ENCODE peak calls at places on chromosomes 1 and 21, in four cellular contexts. D is ovary, I is GM23338, E is hepatocyte. A is an unnamed sample.
A peak's percentile ranks its signal among the peaks of the same experiment; 100 is the strongest.

GRCh38 chr21:35530726-35531125 is 481.6 kb upstream of the RUNX1 start:
- DNase-seq in I (no peak), E (no peak), D (no peak), A (no peak)

GRCh38 chr21:46171996-46172862 is 12.0 kb downstream of the SPATC1L start:
- DNase-seq in E (no peak), I (no peak), D (no peak), A (no peak)

GRCh38 chr1:65820983-65821382 is 28.3 kb downstream of the PDE4B start:
- DNase-seq in E (no peak), I (no peak), D (no peak), A (no peak)

GRCh38 chr21:25186278-25186677 is 421.0 kb downstream of the MRPL39 start:
- DNase-seq in I (no peak), E (no peak), D (no peak), A (no peak)

GRCh38 chr1:201313086-201313485 is 29.8 kb downstream of the PKP1 start:
- DNase-seq in E (no peak), I (no peak), D (no peak), A (no peak)

GRCh38 chr1:17791055-17791390 is 35.9 kb downstream of the ACTL8 start:
- DNase-seq in I (no peak), E (no peak), D (no peak), A (no peak)

GRCh38 chr1:154999651-155000474 is 2.7 kb upstream of the ZBTB7B start:
- DNase-seq in E (peak; percentile 76), I (peak; percentile 79), D (no peak), A (no peak)

GRCh38 chr1:232355162-232356006 is 274.5 kb downstream of the SIPA1L2 start:
- DNase-seq in I (no peak), E (no peak), D (no peak), A (no peak)

GRCh38 chr21:44556879-44557278 is 1.7 kb downstream of the KRTAP10-3 start:
- DNase-seq in D (no peak), E (no peak), I (no peak), A (no peak)

GRCh38 chr1:202202500-202203168 is 9.0 kb downstream of the LGR6 start:
- DNase-seq in D (no peak), E (no peak), I (no peak), A (no peak)

GRCh38 chr1:93437976-93438605 is 9.8 kb upstream of the FNBP1L start:
- DNase-seq in D (no peak), E (peak; percentile 49), I (peak; percentile 64), A (peak; percentile 55)

GRCh38 chr1:206809504-206810084 is 37.3 kb upstream of the IL10 start:
- DNase-seq in I (peak; percentile 37), E (peak; percentile 34), D (no peak), A (peak; percentile 47)

GRCh38 chr1:216458807-216459206 is 35.6 kb upstream of the USH2A start:
- DNase-seq in D (no peak), I (no peak), E (no peak), A (no peak)

GRCh38 chr1:211420845-211421454 is 71.0 kb downstream of the RD3 start:
- DNase-seq in E (no peak), D (no peak), I (no peak), A (no peak)

GRCh38 chr1:36884029-36884701 is 150.2 kb downstream of the GRIK3 start:
- DNase-seq in D (no peak), I (no peak), E (no peak), A (no peak)

GRCh38 chr1:205229399-205229861 is 1.7 kb downstream of the TMCC2 start:
- DNase-seq in I (peak; percentile 86), E (peak; percentile 73), D (peak; percentile 67), A (peak; percentile 80)
- H3K4me3 ChIP-seq in I (peak overlapping the region; percentile 88), E (no peak overlapping the region), D (peak overlapping the region; percentile 61), A (peak overlapping the region; percentile 61)

DNA sequence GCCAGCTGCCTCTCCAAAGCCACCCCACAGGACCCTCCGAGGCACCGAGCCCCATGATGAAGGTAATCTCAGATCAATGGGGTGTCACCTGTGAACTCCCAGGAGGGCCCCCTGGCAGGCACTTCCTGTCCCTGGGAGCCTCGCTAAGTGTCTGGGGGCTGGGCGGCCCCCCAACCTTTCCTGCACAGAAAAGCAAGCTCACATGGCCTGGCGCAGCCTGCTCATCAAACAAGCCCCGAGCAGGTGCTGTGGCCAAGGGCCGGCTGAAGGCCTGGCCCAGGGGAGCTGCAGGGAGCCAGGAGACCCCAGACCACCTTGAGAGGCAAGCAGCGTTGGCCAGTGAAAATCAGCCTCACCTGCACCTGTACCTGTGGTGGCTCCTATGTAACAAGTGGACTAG is 2.9 kb downstream of the RIPK4 start:
- DNase-seq in D (no peak), E (no peak), I (no peak), A (no peak)
- H3K4me3 ChIP-seq in D (no peak overlapping the region), E (no peak overlapping the region), I (peak overlapping the region; percentile 57), A (no peak overlapping the region)

GRCh38 chr1:56578963-56579875 is at the start of gene PLPP3:
- DNase-seq in E (peak; percentile 92), I (peak; percentile 90), D (peak; percentile 87), A (peak; percentile 24)
- H3K4me3 ChIP-seq in E (peak within 1 kb of the TSS; percentile 62), I (peak within 1 kb of the TSS; percentile 82), D (peak within 1 kb of the TSS; percentile 62), A (peak within 1 kb of the TSS; percentile 55)

GRCh38 chr1:23825762-23826522 is 713 bp upstream of the HMGCL start:
- DNase-seq in D (no peak), I (no peak), E (no peak), A (no peak)
- H3K4me3 ChIP-seq in D (peak overlapping the region; percentile 74), I (peak overlapping the region; percentile 98), E (no peak overlapping the region), A (peak overlapping the region; percentile 96)

DNA sequence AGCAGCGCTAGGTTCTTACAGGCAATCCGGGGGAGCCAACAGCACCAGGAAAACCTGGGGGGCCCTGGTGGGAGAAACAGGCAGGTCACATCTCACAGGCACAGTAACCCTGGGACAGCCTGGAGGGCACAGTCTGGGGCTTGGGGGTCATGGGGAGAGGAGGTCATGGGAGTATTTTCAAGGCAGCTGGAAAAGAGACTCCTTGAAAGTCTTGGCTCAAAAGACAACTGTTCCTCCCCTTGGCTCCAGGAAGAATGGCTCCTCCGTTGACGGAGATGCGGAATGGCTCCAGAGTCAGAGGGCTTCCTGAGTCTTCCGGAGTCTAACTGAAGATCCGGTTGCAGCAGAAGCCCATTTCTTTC is 25.9 kb upstream of the PEF1 start:
- DNase-seq in I (no peak), D (no peak), E (no peak), A (no peak)
- H3K4me3 ChIP-seq in I (no peak overlapping the region), D (peak overlapping the region; percentile 1), E (no peak overlapping the region), A (peak overlapping the region; percentile 60)

GRCh38 chr1:72034827-72035226 is 247.5 kb downstream of the NEGR1 start:
- DNase-seq in I (peak; percentile 74), D (no peak), E (no peak), A (no peak)
- H3K4me3 ChIP-seq in I (no peak overlapping the region), D (no peak overlapping the region), E (no peak overlapping the region), A (no peak overlapping the region)

GRCh38 chr1:2589331-2590232 is 3.0 kb downstream of the PRXL2B start:
- DNase-seq in I (no peak), E (no peak), D (no peak), A (no peak)

GRCh38 chr1:2587071-2587859 is 688 bp downstream of the PRXL2B start:
- DNase-seq in E (no peak), D (no peak), I (peak; percentile 59), A (no peak)

GRCh38 chr1:2588661-2589330 is 2.2 kb downstream of the PRXL2B start:
- DNase-seq in E (no peak), I (no peak), D (no peak), A (no peak)

GRCh38 chr1:2586154-2587070 is at the start of gene PRXL2B:
- DNase-seq in D (peak; percentile 99), E (peak; percentile 100), I (peak; percentile 97), A (peak; percentile 96)

DNA sequence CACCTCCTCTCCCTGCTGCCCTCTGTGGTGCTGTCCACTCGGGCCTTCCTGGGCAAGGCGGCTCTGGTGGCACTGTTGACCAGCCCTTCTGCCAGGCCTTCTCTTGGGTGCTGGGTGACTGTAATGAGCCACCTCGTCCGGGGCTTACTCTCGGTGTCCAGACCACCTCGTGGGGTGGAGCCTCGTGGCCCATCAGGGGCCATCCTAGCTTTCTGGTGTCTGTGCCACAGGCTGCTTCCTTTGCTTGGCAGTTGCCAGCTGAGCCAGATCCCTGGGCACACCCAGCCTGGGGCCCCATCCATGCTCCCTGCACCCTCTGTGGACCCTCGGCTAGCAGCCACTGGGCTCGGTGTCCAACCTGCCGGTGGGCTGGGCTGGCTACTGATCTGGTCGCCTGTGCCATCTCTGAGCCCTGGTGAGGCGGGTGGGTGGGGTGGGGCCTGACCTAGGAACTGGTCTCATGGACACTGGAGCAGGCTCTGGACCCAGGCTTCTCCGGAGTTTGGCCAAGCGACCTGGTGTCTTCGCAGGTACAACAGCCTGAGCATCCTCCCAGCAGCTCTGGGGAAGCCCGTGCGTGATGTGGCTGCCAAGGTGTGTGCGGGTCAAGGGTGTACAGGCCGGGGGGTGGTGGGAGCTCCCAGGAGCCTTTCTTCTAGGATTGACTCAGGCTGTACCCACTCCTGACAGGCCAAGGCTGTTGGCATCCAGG is 1.4 kb downstream of the PRXL2B start:
- DNase-seq in D (no peak), I (no peak), E (no peak), A (no peak)
- H3K4me3 ChIP-seq in D (no peak overlapping the region), I (peak overlapping the region; percentile 88), E (no peak overlapping the region), A (no peak overlapping the region)

A was measured in Jurkat, Clone E6-1.